ENCODE peak calls at places on chromosomes 2 and 18, in five cellular contexts. W is AG10803; S is AG20443; G is activated CD4-positive, alpha-beta T cell treated with anti-CD3 and anti-CD28 coated beads, Interleukin-2, amount 10 ng/mL, durations not matched to agents 7 days and 5 days; Q is Right ventricle myocardium inferior. J is an unnamed sample.

GRCh38 chr2:61853086-61853847 is 593 bp downstream of the FAM161A start:
- DNase-seq in Q (peak), G (peak), S (peak), W (no peak), J (peak)

GRCh38 chr2:32402087-32402486 is 45.3 kb downstream of the BIRC6 start:
- DNase-seq in W (no peak), S (no peak), G (no peak), Q (no peak), J (no peak)

GRCh38 chr2:102336502-102336945 is 19.1 kb upstream of the IL18R1 start:
- DNase-seq in Q (no peak), G (no peak), W (peak), S (no peak), J (no peak)

GRCh38 chr2:7073901-7074300 is 156.7 kb downstream of the RNF144A start:
- DNase-seq in W (no peak), Q (no peak), G (no peak), S (no peak), J (no peak)

GRCh38 chr2:208235860-208236259 is 19.0 kb downstream of the IDH1 start:
- DNase-seq in S (no peak), Q (no peak), W (no peak), G (no peak), J (no peak)

GRCh38 chr18:48944634-48945033 is 6.1 kb downstream of the SMAD7 start:
- DNase-seq in G (no peak), S (no peak), Q (no peak), W (no peak), J (no peak)

GRCh38 chr18:29693334-29693733 is 1349.2 kb downstream of the DSC3 start:
- DNase-seq in G (no peak), Q (no peak), W (peak), S (no peak), J (no peak)

GRCh38 chr18:23281626-23282436 is 146.5 kb downstream of the CABLES1 start:
- DNase-seq in S (peak), G (no peak), W (peak), Q (no peak), J (peak)

GRCh38 chr2:133326651-133327397 is 241.4 kb downstream of the NCKAP5 start:
- DNase-seq in W (peak), Q (no peak), G (no peak), S (no peak), J (no peak)